ENCODE peak calls at places on chromosome 13, in ten cellular contexts. C is suprapubic skin, Q is sigmoid colon, E is spleen, D is breast epithelium, O is stomach, S is upper lobe of left lung, P is GM23338, T is SK-N-SH, Z is GM12878. J is an unnamed sample.

GRCh38 chr13:80477641-80478443 is 136.9 kb upstream of the SPRY2 start:
- DNase-seq in P (no peak), T (no peak), Q (no peak), C (no peak), Z (no peak), O (no peak), E (no peak), S (no peak), D (no peak), J (no peak)

GRCh38 chr13:105090244-105090643 is 1445.2 kb downstream of the EFNB2 start:
- DNase-seq in S (no peak), P (no peak), Q (no peak), C (no peak), T (no peak), Z (no peak), D (no peak), O (no peak), E (no peak), J (no peak)

GRCh38 chr13:106661236-106661635 is 93.3 kb upstream of the ARGLU1 start:
- DNase-seq in S (no peak), D (no peak), C (no peak), Z (no peak), T (no peak), E (no peak), Q (no peak), O (no peak), P (no peak), J (no peak)

GRCh38 chr13:76647550-76647949 is 238.7 kb downstream of the KCTD12 start:
- DNase-seq in T (no peak), Z (no peak), D (no peak), C (no peak), E (no peak), P (no peak), S (no peak), O (no peak), Q (no peak), J (no peak)

GRCh38 chr13:28489536-28489935 is 5.4 kb downstream of the FLT1 start:
- DNase-seq in Z (no peak), E (no peak), O (no peak), C (no peak), P (no peak), D (no peak), S (no peak), T (no peak), Q (no peak), J (peak; percentile 86)

GRCh38 chr13:73722120-73722519 is 412.1 kb downstream of the KLF12 start:
- DNase-seq in S (no peak), E (no peak), D (no peak), Q (no peak), O (no peak), T (peak; percentile 29), Z (peak; percentile 39), P (peak; percentile 58), C (no peak), J (no peak)

GRCh38 chr13:93522486-93522885 is 295.9 kb downstream of the GPC6 start:
- DNase-seq in T (no peak), E (no peak), O (no peak), D (no peak), C (no peak), Z (no peak), P (peak; percentile 22), Q (no peak), S (no peak), J (no peak)

GRCh38 chr13:27960362-27961226 is 8.5 kb downstream of the CDX2 start:
- DNase-seq in S (peak; percentile 64), Q (no peak), P (peak; percentile 92), O (peak; percentile 81), D (peak; percentile 35), E (peak; percentile 76), C (no peak), Z (no peak), T (peak; percentile 61), J (no peak)

GRCh38 chr13:26529441-26529840 is 28.0 kb upstream of the WASF3 start:
- DNase-seq in D (no peak), O (peak; percentile 27), P (peak; percentile 78), C (no peak), S (no peak), T (no peak), E (no peak), Z (no peak), Q (no peak), J (no peak)

GRCh38 chr13:40508112-40508511 is 158.3 kb downstream of the FOXO1 start:
- DNase-seq in E (no peak), O (no peak), T (no peak), C (no peak), P (no peak), D (no peak), Q (no peak), Z (no peak), S (no peak), J (no peak)

GRCh38 chr13:80516818-80517348 is 176.0 kb upstream of the SPRY2 start:
- DNase-seq in C (no peak), P (no peak), Z (no peak), S (no peak), T (no peak), E (no peak), Q (no peak), D (no peak), O (no peak), J (no peak)

GRCh38 chr13:46551410-46552301 is 1.3 kb upstream of the LRCH1 start:
- DNase-seq in O (peak; percentile 87), Z (no peak), D (peak; percentile 78), Q (peak; percentile 90), T (peak; percentile 65), S (peak; percentile 86), P (peak; percentile 87), E (peak; percentile 91), C (peak; percentile 82), J (no peak)

GRCh38 chr13:46553886-46554855 is 1.2 kb downstream of the LRCH1 start:
- DNase-seq in Q (peak; percentile 86), T (peak; percentile 77), D (peak; percentile 63), S (peak; percentile 80), O (peak; percentile 71), Z (no peak), C (peak; percentile 81), P (peak; percentile 78), E (peak; percentile 93), J (no peak)

GRCh38 chr13:46553521-46553885 is 533 bp downstream of the LRCH1 start:
- DNase-seq in Q (peak; percentile 76), O (no peak), T (peak; percentile 60), Z (no peak), P (peak; percentile 51), C (peak; percentile 71), D (no peak), E (no peak), S (no peak), J (no peak)

GRCh38 chr13:46552302-46552680 is 679 bp upstream of the LRCH1 start:
- DNase-seq in Q (no peak), E (no peak), S (peak; percentile 22), T (no peak), P (no peak), C (no peak), D (no peak), O (peak; percentile 34), Z (no peak), J (no peak)

DNA sequence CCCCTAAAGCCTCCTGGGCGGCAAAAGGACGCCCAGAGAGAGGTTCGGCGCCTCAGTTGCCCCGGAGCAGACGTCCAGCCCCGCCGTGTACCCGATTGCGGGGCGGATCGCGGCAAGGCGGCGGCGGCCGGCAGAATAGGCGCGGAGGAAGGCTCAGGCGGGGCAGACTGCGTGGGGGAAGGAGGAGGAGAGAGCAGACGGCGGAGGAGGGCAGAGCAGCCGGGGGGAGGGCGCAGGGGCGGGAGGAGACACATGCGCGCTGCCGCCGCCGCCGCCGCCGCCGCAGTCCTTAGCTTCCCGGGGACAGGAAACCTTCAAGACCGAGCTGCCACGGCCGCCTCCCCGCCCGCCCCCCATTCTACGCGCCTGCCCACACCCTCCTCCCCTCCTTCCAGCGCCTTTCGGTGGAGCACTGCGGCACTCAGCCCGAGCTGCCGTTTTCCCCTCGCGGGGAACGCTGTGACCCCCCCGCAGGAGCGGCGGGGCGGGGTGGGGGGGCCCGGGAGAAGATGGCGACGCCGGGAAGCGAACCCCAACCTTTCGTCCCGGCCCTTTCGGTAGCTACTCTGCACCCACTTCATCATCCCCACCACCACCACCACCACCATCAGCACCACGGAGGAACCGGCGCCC is at the start of gene LRCH1:
- DNase-seq in T (peak; percentile 93), E (peak; percentile 98), Z (no peak), Q (peak; percentile 95), S (peak; percentile 92), C (peak; percentile 91), D (peak; percentile 87), P (peak; percentile 89), O (peak; percentile 90), J (peak; percentile 97)
- TF ChIP-seq POLR2AphosphoS5 in T (no peak), E (peak; percentile 75), Z (no peak), Q (peak; percentile 70), S (peak; percentile 67), C (no peak), D (no peak), P (peak; percentile 54), O (peak; percentile 64), J (peak; percentile 37)

DNA sequence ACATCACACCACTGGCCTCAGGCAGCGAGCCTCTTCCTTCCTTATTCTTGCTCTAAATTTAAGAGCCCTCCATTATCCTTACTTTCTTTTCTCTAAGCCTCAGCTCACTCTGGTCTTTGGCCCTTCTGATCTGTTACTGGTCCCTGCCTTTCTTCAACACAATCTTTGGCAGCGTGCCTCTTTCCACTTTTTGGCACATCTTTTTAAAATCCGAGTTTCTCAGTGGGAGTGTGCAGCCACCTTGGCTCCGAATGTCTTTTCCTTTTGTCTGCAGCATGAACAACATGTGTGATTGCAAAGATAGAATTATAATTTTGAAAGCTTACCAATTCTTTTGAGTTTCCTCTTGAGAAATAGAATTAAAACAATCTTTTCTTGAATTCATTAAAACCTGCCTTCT is 98.9 kb downstream of the FAM216B start:
- DNase-seq in T (no peak), E (no peak), C (no peak), P (no peak), Z (no peak), S (no peak), O (no peak), Q (no peak), D (no peak), J (no peak)
- H3K4me3 ChIP-seq in T (no peak overlapping the region), E (no peak overlapping the region), C (no peak overlapping the region), P (no peak overlapping the region), Z (no peak overlapping the region), S (no peak overlapping the region), O (no peak overlapping the region), Q (no peak overlapping the region), D (peak overlapping the region; percentile 49), J (peak overlapping the region; percentile 8)

GRCh38 chr13:23570099-23570926 is at the start of gene TNFRSF19:
- DNase-seq in Q (no peak), D (no peak), O (no peak), T (peak; percentile 80), E (no peak), P (peak; percentile 26), Z (no peak), S (no peak), C (no peak), J (no peak)
- TF ChIP-seq POLR2AphosphoS5 in Q (no peak), D (no peak), O (no peak), T (no peak), E (no peak), P (no peak), Z (peak; percentile 62), S (no peak), C (peak; percentile 14), J (peak; percentile 41)

DNA sequence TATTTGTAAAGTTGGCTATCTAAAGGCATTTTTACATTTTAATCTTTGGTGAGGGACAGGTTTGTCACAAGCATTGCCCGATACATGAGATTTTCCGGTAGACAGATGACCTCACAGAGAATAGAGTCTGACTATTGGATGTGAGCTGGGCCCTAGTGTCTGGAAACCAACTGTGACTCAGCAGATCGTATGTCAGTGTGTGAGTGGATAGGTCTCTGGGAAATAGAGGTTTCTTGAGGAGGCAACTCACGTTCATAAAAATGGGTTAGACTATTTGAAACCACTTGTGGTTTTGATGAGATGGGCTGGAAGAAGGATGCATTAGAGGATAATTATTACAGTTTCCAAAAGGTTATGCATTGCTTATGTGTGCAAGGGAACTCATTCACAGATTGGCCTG is 19.2 kb downstream of the HS6ST3 start:
- DNase-seq in Z (no peak), P (no peak), D (no peak), O (no peak), E (no peak), Q (no peak), T (no peak), S (no peak), C (no peak), J (no peak)
- H3K4me3 ChIP-seq in Z (no peak overlapping the region), P (no peak overlapping the region), D (no peak overlapping the region), O (no peak overlapping the region), E (no peak overlapping the region), Q (no peak overlapping the region), T (no peak overlapping the region), S (no peak overlapping the region), C (no peak overlapping the region), J (no peak overlapping the region)